ENCODE peak calls at places on chromosomes 4 and X, in nine cellular contexts. U, S, Z, Y, F, D, N, Q and G are unnamed samples.

GRCh38 chr4:98932539-98932938 is 3.6 kb upstream of the EIF4E start:
- DNase-seq in U (no peak), S (no peak), Z (no peak), Y (peak), F (no peak), D (peak), N (no peak), Q (peak), G (no peak)

GRCh38 chr4:53943345-53944085 is 120.9 kb downstream of the CHIC2 start:
- DNase-seq in U (no peak), S (no peak), Z (no peak), Y (peak), F (peak), D (peak), N (no peak), Q (peak), G (no peak)

GRCh38 chr4:139595989-139596679 is 40.1 kb upstream of the SETD7 start:
- DNase-seq in U (no peak), S (no peak), Z (no peak), Y (peak), F (no peak), D (peak), N (no peak), Q (peak), G (no peak)

GRCh38 chr4:151822331-151822730 is 61.5 kb upstream of the GATB start:
- DNase-seq in U (no peak), S (no peak), Z (no peak), Y (peak), F (no peak), D (no peak), N (no peak), Q (peak), G (no peak)

GRCh38 chr4:40283413-40283812 is 51.7 kb upstream of the CHRNA9 start:
- DNase-seq in U (no peak), S (no peak), Z (no peak), Y (no peak), F (no peak), D (no peak), N (no peak), Q (no peak), G (no peak)

GRCh38 chr4:86961605-86962295 is 26.9 kb downstream of the AFF1 start:
- DNase-seq in U (no peak), S (no peak), Z (no peak), Y (peak), F (no peak), D (peak), N (no peak), Q (no peak), G (no peak)

GRCh38 chr4:104964387-104965175 is 182.1 kb upstream of the TET2 start:
- DNase-seq in U (no peak), S (no peak), Z (no peak), Y (no peak), F (no peak), D (no peak), N (no peak), Q (no peak), G (peak)

GRCh38 chr4:88277711-88278025 is 6.7 kb downstream of the PPM1K start:
- DNase-seq in U (no peak), S (no peak), Z (no peak), Y (no peak), F (no peak), D (no peak), N (no peak), Q (no peak), G (no peak)

GRCh38 chrX:42219231-42219630 is 295.9 kb upstream of the CASK start:
- DNase-seq in U (no peak), S (no peak), Z (no peak), Y (peak), F (no peak), D (no peak), N (no peak), Q (no peak), G (no peak)

GRCh38 chrX:72080150-72080549 is 51.6 kb downstream of the RTL5 start:
- DNase-seq in U (no peak), S (no peak), Z (no peak), Y (no peak), F (no peak), D (no peak), N (no peak), Q (no peak), G (no peak)

GRCh38 chr4:71241467-71242401 is 97.1 kb upstream of the SLC4A4 start:
- DNase-seq in U (no peak), S (no peak), Z (no peak), Y (no peak), F (no peak), D (no peak), N (no peak), Q (no peak), G (no peak)

GRCh38 chrX:71910526-71911022 is at the start of gene NHSL2:
- DNase-seq in U (peak), S (no peak), Z (peak), Y (peak), F (no peak), D (peak), N (peak), Q (peak), G (peak)

GRCh38 chr4:15754323-15754722 is 23.8 kb upstream of the CD38 start:
- DNase-seq in U (peak), S (no peak), Z (no peak), Y (no peak), F (no peak), D (no peak), N (no peak), Q (no peak), G (no peak)

GRCh38 chr4:107577743-107578142 is 142.3 kb downstream of the PAPSS1 start:
- DNase-seq in U (no peak), S (no peak), Z (no peak), Y (no peak), F (no peak), D (no peak), N (no peak), Q (no peak), G (no peak)

GRCh38 chr4:3879681-3880594 is 113.8 kb downstream of the ADRA2C start:
- DNase-seq in U (peak), S (no peak), Z (no peak), Y (peak), F (no peak), D (no peak), N (peak), Q (peak), G (no peak)

GRCh38 chr4:23022032-23022431 is 329.3 kb downstream of the GBA3 start:
- DNase-seq in U (no peak), S (no peak), Z (no peak), Y (peak), F (no peak), D (peak), N (no peak), Q (peak), G (peak)

GRCh38 chr4:33477715-33478114 is 2757.5 kb downstream of the PCDH7 start:
- DNase-seq in U (no peak), S (no peak), Z (no peak), Y (no peak), F (no peak), D (no peak), N (no peak), Q (no peak), G (no peak)

GRCh38 chr4:158856852-158857251 is 88.0 kb downstream of the FNIP2 start:
- DNase-seq in U (no peak), S (no peak), Z (peak), Y (peak), F (no peak), D (peak), N (no peak), Q (peak), G (no peak)

GRCh38 chrX:54494970-54495813 is 842 bp downstream of the FGD1 start:
- DNase-seq in U (peak), S (no peak), Z (no peak), Y (peak), F (no peak), D (peak), N (peak), Q (peak), G (peak)

GRCh38 chr4:123564758-123565346 is 168.3 kb downstream of the SPRY1 start:
- DNase-seq in U (peak), S (no peak), Z (peak), Y (peak), F (peak), D (peak), N (peak), Q (peak), G (peak)

GRCh38 chrX:45479196-45479834 is 278.6 kb upstream of the DIPK2B start:
- DNase-seq in U (no peak), S (no peak), Z (no peak), Y (peak), F (no peak), D (peak), N (no peak), Q (peak), G (no peak)

GRCh38 chrX:2793752-2794151 is 35.0 kb upstream of the GYG2 start:
- DNase-seq in U (no peak), S (no peak), Z (no peak), Y (peak), F (no peak), D (no peak), N (no peak), Q (no peak), G (no peak)

GRCh38 chrX:44967221-44967620 is 94.2 kb downstream of the KDM6A start:
- DNase-seq in U (no peak), S (no peak), Z (no peak), Y (no peak), F (no peak), D (no peak), N (no peak), Q (no peak), G (no peak)

GRCh38 chrX:133670394-133670793 is 255.1 kb upstream of the GPC4 start:
- DNase-seq in U (no peak), S (no peak), Z (peak), Y (peak), F (no peak), D (peak), N (no peak), Q (peak), G (no peak)

GRCh38 chrX:39582091-39582490 is 515.7 kb downstream of the BCOR start:
- DNase-seq in U (no peak), S (no peak), Z (no peak), Y (no peak), F (no peak), D (no peak), N (no peak), Q (no peak), G (no peak)

GRCh38 chr4:156294577-156294976 is 340.9 kb upstream of the CTSO start:
- DNase-seq in U (no peak), S (no peak), Z (no peak), Y (peak), F (peak), D (peak), N (no peak), Q (peak), G (no peak)

GRCh38 chr4:63269156-63269555 is 1140.1 kb downstream of the TECRL start:
- DNase-seq in U (no peak), S (no peak), Z (no peak), Y (no peak), F (no peak), D (no peak), N (no peak), Q (no peak), G (no peak)

GRCh38 chr4:152935138-152935537 is 985 bp upstream of the FHDC1 start:
- DNase-seq in U (peak), S (no peak), Z (no peak), Y (no peak), F (no peak), D (no peak), N (peak), Q (no peak), G (no peak)

GRCh38 chr4:176340871-176341685 is 21.3 kb downstream of the SPCS3 start:
- DNase-seq in U (no peak), S (no peak), Z (no peak), Y (peak), F (peak), D (peak), N (no peak), Q (peak), G (no peak)

GRCh38 chrX:57155171-57155570 is 18.0 kb upstream of the SPIN2A start:
- DNase-seq in U (no peak), S (no peak), Z (no peak), Y (no peak), F (no peak), D (no peak), N (no peak), Q (no peak), G (no peak)

GRCh38 chr4:66554844-66555243 is 884.6 kb upstream of the EPHA5 start:
- DNase-seq in U (no peak), S (no peak), Z (no peak), Y (no peak), F (no peak), D (no peak), N (no peak), Q (no peak), G (no peak)

GRCh38 chr4:136526517-136526916 is 1005.8 kb downstream of the PCDH18 start:
- DNase-seq in U (no peak), S (no peak), Z (no peak), Y (no peak), F (no peak), D (no peak), N (no peak), Q (no peak), G (no peak)

GRCh38 chr4:184538023-184538599 is 63.8 kb upstream of the IRF2 start:
- DNase-seq in U (peak), S (peak), Z (peak), Y (peak), F (peak), D (peak), N (no peak), Q (peak), G (peak)